ENCODE peak calls at places on chromosomes 11 and 22, in seven cellular contexts. W is A549, Z is GM23338, P is SK-N-SH, L is HCT116, B is K562, Y is GM12878. V is an unnamed sample. For H3K4me1, the result is how much of the 10 kb centered on the place peaks cover.

GRCh38 chr22:38135133-38135706 is 24.7 kb upstream of the BAIAP2L2 start:
- DNase-seq in W (peak), Z (no peak), P (no peak), L (peak), B (no peak), Y (no peak), V (no peak)

GRCh38 chr11:95698939-95699562 is 90.5 kb downstream of the FAM76B start:
- DNase-seq in W (no peak), Z (no peak), P (no peak), L (no peak), B (no peak), Y (no peak), V (no peak)

GRCh38 chr11:103586756-103587155 is 449.7 kb upstream of the DDI1 start:
- DNase-seq in W (no peak), Z (no peak), P (no peak), L (no peak), B (no peak), Y (no peak), V (no peak)

GRCh38 chr22:23225724-23226496 is 45.6 kb downstream of the BCR start:
- DNase-seq in W (peak), Z (no peak), P (no peak), L (no peak), B (no peak), Y (no peak), V (no peak)

GRCh38 chr11:77074205-77074604 is 7.4 kb downstream of the CAPN5 start:
- DNase-seq in W (no peak), Z (no peak), P (peak), L (no peak), B (no peak), Y (no peak), V (no peak)

GRCh38 chr11:64850979-64851567 is 6.6 kb upstream of the CDC42BPG start:
- DNase-seq in W (no peak), Z (peak), P (no peak), L (no peak), B (peak), Y (peak), V (no peak)

GRCh38 chr11:9265211-9266131 is at the start of gene DENND5A:
- DNase-seq in W (peak), Z (peak), P (peak), L (peak), B (peak), Y (no peak), V (peak)

GRCh38 chr22:25666308-25666707 is 75.7 kb upstream of the MYO18B start:
- DNase-seq in W (peak), Z (peak), P (no peak), L (no peak), B (peak), Y (no peak), V (no peak)

GRCh38 chr11:16986434-16987204 is 27.6 kb downstream of the PLEKHA7 start:
- DNase-seq in W (no peak), Z (peak), P (no peak), L (no peak), B (peak), Y (peak), V (no peak)

GRCh38 chr22:33018232-33018864 is 39.8 kb downstream of the SYN3 start:
- DNase-seq in W (peak), Z (peak), P (peak), L (peak), B (peak), Y (peak), V (peak)

GRCh38 chr11:72234920-72235319 is 9.1 kb downstream of the PHOX2A start:
- DNase-seq in W (no peak), Z (no peak), P (peak), L (no peak), B (no peak), Y (no peak), V (no peak)

GRCh38 chr11:44342616-44343015 is 32.7 kb upstream of the ALX4 start:
- DNase-seq in W (no peak), Z (no peak), P (no peak), L (no peak), B (no peak), Y (no peak), V (no peak)

GRCh38 chr11:71563401-71563800 is 2.0 kb upstream of the KRTAP5-10 start:
- DNase-seq in W (peak), Z (peak), P (peak), L (peak), B (peak), Y (no peak), V (peak)

GRCh38 chr11:96426356-96427103 is 36.7 kb downstream of the JRKL start:
- DNase-seq in W (peak), Z (peak), P (peak), L (peak), B (peak), Y (no peak), V (peak)

GRCh38 chr11:26985941-26986340 is 8.0 kb upstream of the FIBIN start:
- DNase-seq in W (no peak), Z (no peak), P (no peak), L (no peak), B (no peak), Y (no peak), V (no peak)

GRCh38 chr11:117328414-117329010 is 858 bp downstream of the CEP164 start:
- DNase-seq in W (no peak), Z (no peak), P (peak), L (no peak), B (peak), Y (no peak), V (no peak)

GRCh38 chr22:50670914-50671538 is 1.6 kb upstream of the SHANK3 start:
- DNase-seq in W (no peak), Z (no peak), P (no peak), L (no peak), B (no peak), Y (no peak), V (no peak)

GRCh38 chr11:73980001-73980960 is 2.4 kb downstream of the UCP2 start:
- DNase-seq in W (no peak), Z (peak), P (no peak), L (no peak), B (peak), Y (peak), V (no peak)
- H3K4me3 ChIP-seq in W (peak), Z (peak), P (no peak), L (no peak), B (peak), Y (peak), V (no peak)

DNA sequence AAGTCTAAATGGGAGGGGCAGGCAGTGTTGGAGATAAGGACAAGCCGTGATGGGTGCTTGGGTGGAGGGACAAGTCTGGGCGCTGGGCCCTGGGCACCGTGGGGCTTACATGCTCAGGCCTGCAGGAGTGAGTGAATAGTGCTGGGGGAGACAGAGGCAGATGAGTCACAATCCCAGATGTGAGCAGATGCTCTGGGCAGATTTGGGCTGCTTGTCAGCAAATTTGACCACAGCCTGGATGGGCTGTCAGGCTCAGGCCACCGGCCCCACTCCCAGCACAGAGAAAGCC is 41.6 kb upstream of the ZBED5 start:
- DNase-seq in W (no peak), Z (no peak), P (peak), L (no peak), B (peak), Y (no peak), V (no peak)
- TF ChIP-seq REST in W (no peak), Z (no peak), P (no peak), L (no peak), B (no peak), Y (no peak), V (no peak)

GRCh38 chr11:121538054-121538453 is 85.3 kb upstream of the SORL1-AS1 start:
- DNase-seq in W (no peak), Z (no peak), P (no peak), L (no peak), B (no peak), Y (peak), V (no peak)
- H3K4me1 ChIP-seq in W (under half), Z (under half), P (under half), L (under half), B (under half), Y (half or more), V (under half)

GRCh38 chr22:44180706-44181032 is at the start of gene PARVG:
- DNase-seq in W (no peak), Z (peak), P (no peak), L (no peak), B (no peak), Y (peak), V (no peak)
- H3K4me3 ChIP-seq in W (no peak), Z (no peak), P (no peak), L (no peak), B (no peak), Y (peak), V (no peak)

GRCh38 chr11:101444164-101444563 is 139.6 kb downstream of the TRPC6 start:
- DNase-seq in W (no peak), Z (no peak), P (no peak), L (no peak), B (no peak), Y (no peak), V (no peak)
- TF ChIP-seq REST in W (no peak), Z (no peak), P (no peak), L (no peak), B (no peak), Y (no peak), V (no peak)

DNA sequence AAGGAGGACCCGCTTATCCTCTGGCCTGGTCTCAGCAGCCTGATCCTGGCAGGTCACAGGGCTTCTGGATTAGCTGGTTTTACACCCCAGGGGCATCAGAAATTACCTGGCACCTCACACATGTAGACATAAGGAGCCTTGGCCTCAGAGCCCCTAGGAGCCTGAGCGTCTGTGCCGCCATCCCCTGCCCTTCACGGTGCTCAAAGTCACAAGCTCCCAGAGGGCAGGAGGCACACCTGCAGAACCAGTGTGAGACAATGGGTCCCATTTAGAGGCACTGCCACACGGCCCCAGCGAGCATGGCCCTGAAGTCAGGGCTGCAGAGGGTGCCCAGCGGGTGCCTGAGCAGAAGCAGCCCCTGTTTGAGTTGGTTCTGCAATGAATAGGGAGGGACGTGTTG is 3.9 kb downstream of the DGKZ start:
- DNase-seq in W (no peak), Z (no peak), P (no peak), L (no peak), B (no peak), Y (no peak), V (no peak)
- H3K4me1 ChIP-seq in W (under half), Z (half or more), P (under half), L (under half), B (half or more), Y (under half), V (under half)